ENCODE peak calls at places on chromosomes 7 and 10, in six cellular contexts. V, Q, E, P, S and I are unnamed samples.

GRCh38 chr10:44965651-44966097 is 6.1 kb downstream of the RASSF4 start:
- DNase-seq in V (no peak), Q (peak), E (no peak), P (no peak), S (no peak), I (no peak)

GRCh38 chr7:111845853-111846252 is 283.6 kb upstream of the IMMP2L start:
- DNase-seq in V (no peak), Q (no peak), E (no peak), P (no peak), S (no peak), I (no peak)

GRCh38 chr10:70906953-70907618 is 18.7 kb upstream of the PCBD1 start:
- DNase-seq in V (no peak), Q (no peak), E (no peak), P (no peak), S (no peak), I (no peak)

GRCh38 chr10:3825244-3825643 is 40.2 kb upstream of the KLF6 start:
- DNase-seq in V (no peak), Q (no peak), E (peak), P (no peak), S (no peak), I (no peak)

GRCh38 chr7:136698231-136698630 is 170.2 kb upstream of the CHRM2 start:
- DNase-seq in V (no peak), Q (no peak), E (no peak), P (no peak), S (no peak), I (no peak)

GRCh38 chr7:20329389-20330175 is 1.1 kb upstream of the ITGB8 start:
- DNase-seq in V (peak), Q (peak), E (peak), P (peak), S (peak), I (peak)

GRCh38 chr10:25082276-25083204 is 66.1 kb downstream of the THNSL1 start:
- DNase-seq in V (no peak), Q (no peak), E (no peak), P (no peak), S (no peak), I (no peak)

GRCh38 chr7:84092207-84092606 is 102.4 kb downstream of the SEMA3A start:
- DNase-seq in V (no peak), Q (no peak), E (no peak), P (no peak), S (no peak), I (no peak)

GRCh38 chr7:74371381-74372059 is 82.2 kb upstream of the GTF2IRD1 start:
- DNase-seq in V (peak), Q (no peak), E (peak), P (peak), S (peak), I (no peak)

GRCh38 chr10:114332808-114333207 is 71.5 kb downstream of the AFAP1L2 start:
- DNase-seq in V (no peak), Q (no peak), E (no peak), P (no peak), S (no peak), I (no peak)

GRCh38 chr10:71780722-71781121 is 7.4 kb upstream of the VSIR start:
- DNase-seq in V (no peak), Q (no peak), E (no peak), P (no peak), S (no peak), I (no peak)

GRCh38 chr10:49161411-49161997 is 26.7 kb downstream of the TMEM273 start:
- DNase-seq in V (no peak), Q (no peak), E (peak), P (no peak), S (no peak), I (no peak)

GRCh38 chr7:20351901-20352300 is 21.2 kb downstream of the ITGB8 start:
- DNase-seq in V (no peak), Q (no peak), E (peak), P (no peak), S (no peak), I (no peak)

GRCh38 chr7:74256446-74257408 is 2.5 kb upstream of the RFC2 start:
- DNase-seq in V (no peak), Q (peak), E (peak), P (no peak), S (no peak), I (no peak)

GRCh38 chr7:126778101-126778500 is 474.6 kb downstream of the GRM8 start:
- DNase-seq in V (no peak), Q (no peak), E (no peak), P (no peak), S (no peak), I (no peak)

GRCh38 chr10:47311193-47311899 is 10.9 kb upstream of the GDF2 start:
- DNase-seq in V (no peak), Q (no peak), E (no peak), P (no peak), S (no peak), I (peak)

GRCh38 chr7:114648680-114649079 is 234.1 kb downstream of the FOXP2 start:
- DNase-seq in V (no peak), Q (no peak), E (no peak), P (no peak), S (no peak), I (no peak)

GRCh38 chr10:112701528-112702295 is 248.3 kb upstream of the TCF7L2 start:
- DNase-seq in V (no peak), Q (no peak), E (no peak), P (no peak), S (no peak), I (no peak)

GRCh38 chr10:4131407-4132215 is 346.6 kb upstream of the KLF6 start:
- DNase-seq in V (no peak), Q (no peak), E (peak), P (no peak), S (no peak), I (no peak)

GRCh38 chr10:71644307-71645180 is 75.0 kb downstream of the C10orf105 start:
- DNase-seq in V (no peak), Q (no peak), E (no peak), P (no peak), S (no peak), I (no peak)

GRCh38 chr7:79452032-79452494 is 1.4 kb downstream of the MAGI2 start:
- DNase-seq in V (peak), Q (peak), E (peak), P (peak), S (peak), I (peak)

GRCh38 chr10:3853547-3853989 is 68.6 kb upstream of the KLF6 start:
- DNase-seq in V (peak), Q (peak), E (peak), P (no peak), S (no peak), I (no peak)

GRCh38 chr7:12765431-12766100 is 78.1 kb downstream of the ARL4A start:
- DNase-seq in V (no peak), Q (no peak), E (peak), P (no peak), S (no peak), I (no peak)

GRCh38 chr10:119331031-119331430 is 123.7 kb downstream of the GRK5 start:
- DNase-seq in V (no peak), Q (peak), E (peak), P (no peak), S (no peak), I (no peak)

GRCh38 chr10:22992621-22993020 is 64.8 kb downstream of the ARMC3 start:
- DNase-seq in V (no peak), Q (no peak), E (no peak), P (no peak), S (no peak), I (no peak)

GRCh38 chr7:47380325-47381131 is 201.4 kb downstream of the TNS3 start:
- DNase-seq in V (peak), Q (no peak), E (no peak), P (no peak), S (no peak), I (no peak)

GRCh38 chr10:127374901-127375300 is 174.2 kb upstream of the NPS start:
- DNase-seq in V (no peak), Q (no peak), E (no peak), P (no peak), S (no peak), I (no peak)

GRCh38 chr7:94190599-94191061 is 186.5 kb upstream of the BET1 start:
- DNase-seq in V (peak), Q (peak), E (peak), P (no peak), S (no peak), I (no peak)

GRCh38 chr10:72204296-72204695 is 11.5 kb upstream of the ANAPC16 start:
- DNase-seq in V (no peak), Q (no peak), E (peak), P (no peak), S (no peak), I (no peak)

GRCh38 chr7:8261711-8262695 is at the start of gene ICA1:
- DNase-seq in V (peak), Q (peak), E (peak), P (peak), S (peak), I (peak)

GRCh38 chr10:101438881-101439391 is 85.0 kb downstream of the BTRC start:
- DNase-seq in V (no peak), Q (no peak), E (no peak), P (no peak), S (no peak), I (no peak)

GRCh38 chr10:9814285-9814866 is 1203.3 kb upstream of the CELF2 start:
- DNase-seq in V (no peak), Q (no peak), E (peak), P (no peak), S (no peak), I (no peak)

GRCh38 chr10:28951484-28951883 is 274.2 kb downstream of the BAMBI start:
- DNase-seq in V (no peak), Q (no peak), E (no peak), P (no peak), S (no peak), I (no peak)

GRCh38 chr7:140489021-140489349 is 9.7 kb upstream of the MKRN1 start:
- DNase-seq in V (no peak), Q (no peak), E (no peak), P (no peak), S (no peak), I (no peak)

GRCh38 chr10:1109795-1110673 is 53.8 kb downstream of the WDR37 start:
- DNase-seq in V (no peak), Q (no peak), E (peak), P (peak), S (peak), I (no peak)

GRCh38 chr7:55026086-55026790 is 7.4 kb downstream of the EGFR start:
- DNase-seq in V (no peak), Q (no peak), E (peak), P (no peak), S (no peak), I (no peak)

GRCh38 chr10:28569506-28570159 is 36.7 kb downstream of the WAC start:
- DNase-seq in V (no peak), Q (no peak), E (peak), P (no peak), S (no peak), I (no peak)

GRCh38 chr10:6408799-6409198 is 171.3 kb downstream of the PRKCQ start:
- DNase-seq in V (no peak), Q (no peak), E (no peak), P (no peak), S (no peak), I (no peak)
- TF ChIP-seq CTCF in V (no peak), Q (no peak), E (peak), P (no peak), S (peak), I (no peak)

DNA sequence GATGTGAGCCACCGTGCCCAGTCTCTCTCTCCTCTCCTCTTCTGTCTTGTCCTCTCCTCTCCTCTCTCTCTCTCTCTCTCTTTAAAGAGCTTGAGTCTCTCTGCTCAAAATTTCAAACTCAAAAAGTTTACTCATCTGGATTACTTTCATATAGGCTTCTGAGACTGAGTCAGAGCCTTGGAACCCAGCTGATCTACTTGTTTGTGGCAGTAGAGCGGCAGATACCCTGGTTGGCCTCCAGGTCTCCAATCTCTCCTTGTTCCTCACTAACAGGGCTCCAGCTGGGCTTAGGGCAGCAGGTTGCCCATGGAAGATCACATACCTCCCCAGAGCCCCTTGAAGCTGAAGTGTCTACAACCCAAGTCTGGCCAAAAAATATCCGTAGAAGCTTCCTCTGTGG is 51.0 kb downstream of the HHEX start:
- DNase-seq in V (no peak), Q (no peak), E (peak), P (no peak), S (no peak), I (no peak)
- TF ChIP-seq CTCF in V (no peak), Q (no peak), E (no peak), P (no peak), S (no peak), I (no peak)

DNA sequence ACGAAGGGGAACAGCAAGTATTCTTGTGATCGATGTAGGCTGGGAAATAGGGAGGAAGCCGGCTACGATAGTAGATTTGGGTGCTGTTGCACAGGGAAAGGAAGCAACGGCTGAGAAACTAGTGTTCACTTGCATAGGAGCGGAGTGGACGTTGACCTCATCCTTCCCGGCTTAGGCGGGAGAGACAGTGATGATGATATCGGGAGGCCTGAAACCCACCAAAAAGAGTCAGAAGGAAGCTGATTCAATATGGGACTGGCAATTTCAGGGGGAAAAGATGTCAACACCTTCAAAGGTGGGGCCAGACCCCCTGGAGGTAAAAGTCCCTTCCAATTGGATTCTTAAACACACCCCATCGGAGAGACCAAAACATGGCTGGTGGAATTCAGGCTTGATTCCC is 61.3 kb downstream of the CARD11 start:
- DNase-seq in V (no peak), Q (no peak), E (no peak), P (no peak), S (no peak), I (no peak)
- TF ChIP-seq CTCF in V (no peak), Q (no peak), E (no peak), P (no peak), S (no peak), I (no peak)

DNA sequence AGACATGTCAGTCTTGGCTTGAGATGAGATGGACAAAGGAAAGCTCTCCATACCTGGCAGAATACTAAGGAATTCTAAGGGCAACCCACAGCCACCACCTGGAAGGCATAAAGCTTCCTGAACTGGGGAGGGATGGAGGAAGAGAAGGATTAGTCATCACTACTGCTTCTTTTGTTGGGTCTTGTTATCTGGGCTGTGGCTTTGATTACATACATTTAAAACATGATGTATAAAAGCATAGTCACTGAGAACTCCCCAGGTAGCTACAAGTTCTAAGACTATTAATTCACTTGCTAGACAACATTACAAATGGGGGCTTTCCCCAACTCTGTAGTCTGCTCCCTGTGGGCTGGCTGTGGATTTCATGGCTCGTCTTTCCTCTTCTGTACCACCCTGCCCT is 58.2 kb downstream of the RBM33 start:
- DNase-seq in V (no peak), Q (no peak), E (peak), P (no peak), S (no peak), I (no peak)
- TF ChIP-seq CTCF in V (no peak), Q (no peak), E (no peak), P (no peak), S (no peak), I (no peak)

GRCh38 chr7:22809902-22810642 is 12.6 kb downstream of the TOMM7 start:
- DNase-seq in V (no peak), Q (no peak), E (no peak), P (no peak), S (no peak), I (no peak)

GRCh38 chr7:22806754-22807153 is 15.9 kb downstream of the TOMM7 start:
- DNase-seq in V (no peak), Q (no peak), E (no peak), P (no peak), S (no peak), I (no peak)

GRCh38 chr7:22810843-22811242 is 11.8 kb downstream of the TOMM7 start:
- DNase-seq in V (no peak), Q (no peak), E (no peak), P (no peak), S (no peak), I (no peak)

GRCh38 chr7:22805227-22805626 is 17.4 kb downstream of the TOMM7 start:
- DNase-seq in V (no peak), Q (no peak), E (no peak), P (no peak), S (no peak), I (no peak)

GRCh38 chr7:22808140-22808539 is 14.5 kb downstream of the TOMM7 start:
- DNase-seq in V (no peak), Q (no peak), E (no peak), P (no peak), S (no peak), I (no peak)
- TF ChIP-seq CTCF in V (no peak), Q (no peak), E (no peak), P (no peak), S (no peak), I (no peak)

GRCh38 chr7:151204383-151205032 is 5.8 kb downstream of the H2BK1 start:
- DNase-seq in V (no peak), Q (no peak), E (no peak), P (no peak), S (no peak), I (no peak)
- TF ChIP-seq CTCF in V (no peak), Q (no peak), E (no peak), P (no peak), S (no peak), I (no peak)